ENCODE peak calls at places on chromosomes 6 and 20, in five cellular contexts. A, F, S, V and X are unnamed samples.

GRCh38 chr6:138145402-138145801 is 16.3 kb upstream of the ARFGEF3 start:
- DNase-seq in F (no peak), V (no peak), A (no peak), S (no peak), X (no peak)

GRCh38 chr6:19530188-19530587 is 307.0 kb upstream of the ID4 start:
- DNase-seq in S (no peak), V (no peak), A (no peak), F (no peak), X (no peak)

GRCh38 chr6:24500683-24501082 is 5.9 kb downstream of the ALDH5A1 start:
- DNase-seq in S (no peak), V (no peak), A (no peak), F (no peak), X (no peak)

GRCh38 chr6:69265706-69266105 is 531.1 kb downstream of the LMBRD1 start:
- DNase-seq in V (no peak), A (no peak), F (no peak), S (no peak), X (no peak)

GRCh38 chr6:44039191-44039719 is 88.0 kb downstream of the MRPL14 start:
- DNase-seq in A (no peak), F (no peak), V (no peak), S (no peak), X (peak; percentile 50)

GRCh38 chr6:152727507-152727906 is 23.1 kb upstream of the VIP start:
- DNase-seq in V (no peak), S (no peak), F (no peak), A (no peak), X (no peak)

GRCh38 chr6:63813531-63813930 is 177.9 kb downstream of the PHF3 start:
- DNase-seq in S (no peak), V (no peak), F (no peak), A (no peak), X (no peak)

GRCh38 chr6:100464910-100465700 is at the start of gene SIM1:
- DNase-seq in V (peak; percentile 87), F (no peak), A (peak; percentile 93), S (peak; percentile 26), X (no peak)

GRCh38 chr6:138545621-138545980 is 46.3 kb upstream of the NHSL1 start:
- DNase-seq in V (peak; percentile 89), S (no peak), A (peak; percentile 71), F (peak; percentile 69), X (no peak)

GRCh38 chr20:47825011-47825762 is 39.9 kb upstream of the SULF2 start:
- DNase-seq in A (no peak), S (no peak), F (no peak), V (no peak), X (no peak)

GRCh38 chr6:24357336-24358218 is at the start of gene DCDC2:
- DNase-seq in V (peak; percentile 11), F (peak; percentile 82), A (peak; percentile 66), S (peak; percentile 32), X (peak; percentile 99)

GRCh38 chr20:63704749-63705117 is 3.0 kb downstream of the ARFRP1 start:
- DNase-seq in A (no peak), S (peak; percentile 15), F (no peak), V (no peak), X (no peak)

GRCh38 chr20:58518896-58519593 is 3.8 kb upstream of the APCDD1L start:
- DNase-seq in F (no peak), A (no peak), V (no peak), S (no peak), X (no peak)

GRCh38 chr6:43851204-43851855 is 81.3 kb downstream of the VEGFA start:
- DNase-seq in V (peak; percentile 95), A (no peak), F (no peak), S (no peak), X (peak; percentile 36)

GRCh38 chr6:3377536-3378397 is 79.1 kb downstream of the SLC22A23 start:
- DNase-seq in S (no peak), F (no peak), A (no peak), V (no peak), X (no peak)

GRCh38 chr20:56348306-56348695 is 10.5 kb upstream of the FAM210B start:
- DNase-seq in V (peak; percentile 48), A (no peak), S (no peak), F (peak; percentile 57), X (peak; percentile 17)

GRCh38 chr6:159691133-159691962 is 1.7 kb downstream of the SOD2 start:
- DNase-seq in S (no peak), F (no peak), V (peak; percentile 95), A (no peak), X (peak; percentile 42)

GRCh38 chr6:9139762-9140161 is 704.4 kb upstream of the SLC35B3 start:
- DNase-seq in V (no peak), F (no peak), A (no peak), S (peak; percentile 35), X (no peak)

GRCh38 chr20:49937023-49937929 is 1.1 kb downstream of the RNF114 start:
- DNase-seq in A (no peak), S (no peak), F (no peak), V (no peak), X (peak; percentile 10)

GRCh38 chr6:125597411-125598253 is 151.8 kb upstream of the HEY2 start:
- DNase-seq in V (no peak), S (no peak), F (no peak), A (no peak), X (no peak)

GRCh38 chr20:61980647-61981583 is 84.8 kb downstream of the TAF4 start:
- DNase-seq in F (peak; percentile 54), S (peak; percentile 53), V (peak; percentile 15), A (peak; percentile 76), X (peak; percentile 65)

GRCh38 chr6:170128346-170128745 is 162.5 kb downstream of the DLL1 start:
- DNase-seq in V (no peak), S (no peak), A (no peak), F (peak; percentile 10), X (no peak)

GRCh38 chr6:37141291-37142046 is 28.5 kb upstream of the PIM1 start:
- DNase-seq in V (peak; percentile 79), A (peak; percentile 58), F (no peak), S (no peak), X (no peak)

GRCh38 chr6:142702501-142703460 is 242.2 kb downstream of the HIVEP2 start:
- DNase-seq in V (peak; percentile 22), A (peak; percentile 14), F (no peak), S (peak; percentile 33), X (no peak)

GRCh38 chr6:165891320-165891719 is 228.3 kb upstream of the PDE10A start:
- DNase-seq in S (no peak), F (no peak), A (no peak), V (no peak), X (no peak)

GRCh38 chr6:165886169-165886568 is 223.1 kb upstream of the PDE10A start:
- DNase-seq in S (no peak), F (no peak), A (no peak), V (no peak), X (no peak)

GRCh38 chr6:165893431-165893830 is 230.4 kb upstream of the PDE10A start:
- DNase-seq in A (no peak), F (no peak), V (no peak), S (no peak), X (no peak)

GRCh38 chr6:165890404-165890735 is 227.3 kb upstream of the PDE10A start:
- DNase-seq in A (no peak), F (no peak), S (no peak), V (no peak), X (no peak)

GRCh38 chr6:165889636-165890403 is 226.8 kb upstream of the PDE10A start:
- DNase-seq in F (no peak), V (peak; percentile 72), A (peak; percentile 63), S (peak; percentile 53), X (peak; percentile 55)
- TF ChIP-seq CTCF in F (peak; percentile 36), V (peak; percentile 88), A (no peak), S (peak; percentile 38), X (peak; percentile 57)

GRCh38 chr6:134449781-134450180 is 131.9 kb upstream of the SGK1 start:
- DNase-seq in V (no peak), F (no peak), S (no peak), A (no peak), X (no peak)

GRCh38 chr6:134449004-134449403 is 131.1 kb upstream of the SGK1 start:
- DNase-seq in V (no peak), A (no peak), S (no peak), F (no peak), X (no peak)

GRCh38 chr6:134452901-134453300 is 135.0 kb upstream of the SGK1 start:
- DNase-seq in F (no peak), V (no peak), A (no peak), S (no peak), X (no peak)

GRCh38 chr6:134453792-134454510 is 136.0 kb upstream of the SGK1 start:
- DNase-seq in V (no peak), F (peak; percentile 67), A (peak; percentile 36), S (no peak), X (peak; percentile 49)

GRCh38 chr6:134451529-134451928 is 133.6 kb upstream of the SGK1 start:
- DNase-seq in S (no peak), F (no peak), A (peak; percentile 38), V (no peak), X (no peak)
- TF ChIP-seq CTCF in S (no peak), F (no peak), A (no peak), V (no peak), X (no peak)

GRCh38 chr6:814378-815347 is 121.7 kb upstream of the EXOC2 start:
- DNase-seq in S (no peak), A (no peak), V (no peak), F (no peak), X (no peak)

GRCh38 chr6:816510-817084 is 123.7 kb upstream of the EXOC2 start:
- DNase-seq in A (no peak), F (no peak), S (no peak), V (no peak), X (no peak)

GRCh38 chr6:811806-812205 is 118.9 kb upstream of the EXOC2 start:
- DNase-seq in A (no peak), F (no peak), S (no peak), V (no peak), X (no peak)

GRCh38 chr6:818191-818590 is 125.3 kb upstream of the EXOC2 start:
- DNase-seq in F (no peak), A (no peak), V (no peak), S (no peak), X (no peak)

DNA sequence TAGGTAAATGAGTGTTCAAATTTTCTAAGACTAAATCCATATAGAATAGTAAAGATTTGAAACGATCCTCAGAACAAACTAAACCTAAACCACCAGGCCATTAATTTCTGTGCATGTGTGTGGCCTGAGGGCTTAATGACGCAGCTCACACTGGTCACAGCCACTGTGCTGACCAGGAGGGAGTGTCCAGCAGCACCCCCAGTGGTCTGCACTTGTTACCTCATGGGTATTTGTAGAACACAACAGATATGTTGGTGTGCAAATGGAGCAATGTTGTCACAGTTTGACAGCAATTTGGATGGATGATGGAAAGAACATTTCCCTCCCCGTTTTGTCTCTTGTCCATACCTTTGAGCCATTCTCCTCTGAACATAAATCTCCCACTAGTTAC is 122.4 kb upstream of the EXOC2 start:
- DNase-seq in F (no peak), A (peak; percentile 31), S (no peak), V (no peak), X (peak; percentile 13)
- TF ChIP-seq CTCF in F (no peak), A (no peak), S (no peak), V (no peak), X (no peak)

DNA sequence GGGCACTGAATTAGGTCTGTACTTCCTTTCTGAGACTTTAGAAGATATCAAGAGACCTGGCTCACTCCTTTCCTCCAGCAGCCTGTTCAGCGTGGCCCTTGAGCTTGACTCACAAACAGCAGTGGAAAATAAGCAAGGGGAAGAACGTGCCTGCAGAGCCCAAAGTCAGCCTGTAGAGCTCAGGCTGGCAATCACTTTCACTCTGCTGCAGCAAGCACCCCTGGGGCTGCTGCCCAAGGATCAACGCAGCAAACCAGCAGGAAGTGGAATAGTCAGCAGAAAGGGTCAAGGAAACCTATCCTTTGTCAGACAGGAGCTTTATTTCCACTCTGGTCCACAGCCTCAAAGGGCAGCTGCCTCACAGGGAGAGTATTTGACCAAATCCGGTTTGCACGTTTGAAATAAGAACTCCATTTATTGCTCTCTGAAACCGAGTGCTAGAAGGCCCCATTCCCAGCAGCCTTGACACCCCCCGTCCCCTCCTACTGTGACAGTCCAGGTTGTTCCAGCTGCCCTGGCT is 77.4 kb downstream of the PRDM1 start:
- DNase-seq in V (peak; percentile 80), A (no peak), S (peak; percentile 28), F (no peak), X (no peak)
- TF ChIP-seq CTCF in V (no peak), A (no peak), S (no peak), F (no peak), X (no peak)